ENCODE peak calls at places on chromosome 21, in four cellular contexts. X is heart right ventricle, W is AG09309, J is AG08396. U is an unnamed sample.

GRCh38 chr21:29664615-29665014 is 275.2 kb downstream of the GRIK1 start:
- DNase-seq in X (no peak), W (no peak), J (no peak), U (no peak)

GRCh38 chr21:34642211-34643075 is 26.4 kb upstream of the CLIC6 start:
- DNase-seq in X (no peak), W (peak; percentile 5), J (peak; percentile 15), U (peak; percentile 53)

GRCh38 chr21:44572959-44573583 is 458 bp upstream of the KRTAP10-4 start:
- DNase-seq in X (no peak), W (no peak), J (peak; percentile 61), U (peak; percentile 31)

GRCh38 chr21:17931080-17931479 is 111.9 kb upstream of the C21orf91 start:
- DNase-seq in X (no peak), W (no peak), J (no peak), U (peak; percentile 18)

GRCh38 chr21:25639167-25639921 is at the start of gene JAM2:
- DNase-seq in X (peak; percentile 58), W (no peak), J (peak; percentile 61), U (peak; percentile 61)

GRCh38 chr21:38956791-38957571 is 151.3 kb downstream of the ETS2 start:
- DNase-seq in X (no peak), W (no peak), J (no peak), U (no peak)

GRCh38 chr21:41166947-41167346 is 1.0 kb upstream of the BACE2 start:
- DNase-seq in X (peak; percentile 31), W (no peak), J (no peak), U (no peak)

GRCh38 chr21:46205121-46205520 is 20.9 kb upstream of the SPATC1L start:
- DNase-seq in X (no peak), W (no peak), J (no peak), U (no peak)

GRCh38 chr21:32921632-32922230 is 104.0 kb upstream of the OLIG2 start:
- DNase-seq in X (no peak), W (no peak), J (no peak), U (peak; percentile 23)

GRCh38 chr21:39644069-39644468 is 31.3 kb downstream of the B3GALT5 start:
- DNase-seq in X (no peak), W (no peak), J (no peak), U (no peak)

GRCh38 chr21:17435565-17436543 is 77.0 kb upstream of the CXADR start:
- DNase-seq in X (no peak), W (no peak), J (no peak), U (no peak)

GRCh38 chr21:31335957-31336738 is 7.9 kb downstream of the TIAM1 start:
- DNase-seq in X (no peak), W (peak; percentile 63), J (peak; percentile 52), U (peak; percentile 80)

GRCh38 chr21:34795152-34796141 is 126.7 kb downstream of the CLIC6 start:
- DNase-seq in X (no peak), W (peak; percentile 71), J (peak; percentile 42), U (no peak)

GRCh38 chr21:16310191-16310590 is 580.4 kb downstream of the USP25 start:
- DNase-seq in X (no peak), W (no peak), J (no peak), U (no peak)

GRCh38 chr21:35971824-35972223 is 88.5 kb downstream of the SETD4 start:
- DNase-seq in X (no peak), W (no peak), J (no peak), U (no peak)

GRCh38 chr21:42118901-42119300 is 47.8 kb downstream of the UMODL1 start:
- DNase-seq in X (no peak), W (no peak), J (no peak), U (no peak)

GRCh38 chr21:18772404-18772803 is 368.8 kb upstream of the TMPRSS15 start:
- DNase-seq in X (no peak), W (no peak), J (no peak), U (no peak)

GRCh38 chr21:45263534-45263933 is 24.2 kb downstream of the POFUT2 start:
- DNase-seq in X (no peak), W (no peak), J (no peak), U (no peak)

GRCh38 chr21:45074818-45075605 is 632 bp downstream of the ADARB1 start:
- DNase-seq in X (peak; percentile 42), W (no peak), J (peak; percentile 54), U (peak; percentile 58)

GRCh38 chr21:32889596-32889995 is 118.0 kb upstream of the PAXBP1 start:
- DNase-seq in X (no peak), W (no peak), J (no peak), U (no peak)

GRCh38 chr21:34701726-34702125 is 32.9 kb downstream of the CLIC6 start:
- DNase-seq in X (no peak), W (peak; percentile 42), J (peak; percentile 28), U (no peak)

GRCh38 chr21:46226920-46227599 is 1.5 kb downstream of the LSS start:
- DNase-seq in X (no peak), W (peak; percentile 58), J (no peak), U (peak; percentile 25)

GRCh38 chr21:30234643-30235042 is 18.7 kb upstream of the CLDN8 start:
- DNase-seq in X (no peak), W (no peak), J (no peak), U (no peak)

GRCh38 chr21:40563845-40564717 is 282.9 kb downstream of the DSCAM start:
- DNase-seq in X (no peak), W (no peak), J (no peak), U (no peak)

GRCh38 chr21:44874240-44874496 is 678 bp upstream of the PTTG1IP start:
- DNase-seq in X (no peak), W (no peak), J (no peak), U (no peak)

GRCh38 chr21:35217504-35218060 is 168.5 kb upstream of the RUNX1 start:
- DNase-seq in X (no peak), W (peak; percentile 62), J (peak; percentile 56), U (peak; percentile 52)

GRCh38 chr21:43916691-43917514 is 51.9 kb downstream of the AGPAT3 start:
- DNase-seq in X (no peak), W (no peak), J (peak; percentile 63), U (no peak)

U was measured in H54.